ENCODE peak calls at places on chromosome X, in nine cellular contexts. T is AG10803, X is HFFc6, F is heart right ventricle, M is epithelial cell of esophagus, V is PC-3, N is foreskin fibroblast, J is A549, W is uterus. A is an unnamed sample.

GRCh38 chrX:117511379-117511778 is 605.2 kb downstream of the KLHL13 start:
- DNase-seq in T (no peak), X (no peak), F (no peak), M (no peak), V (no peak), N (no peak), J (no peak), W (no peak), A (no peak)

GRCh38 chrX:147736045-147736444 is 175.7 kb upstream of the FMR1 start:
- DNase-seq in T (no peak), X (no peak), F (no peak), M (no peak), V (no peak), N (no peak), J (no peak), W (no peak), A (no peak)

GRCh38 chrX:106959897-106960296 is 39.7 kb downstream of the CLDN2 start:
- DNase-seq in T (peak; percentile 13), X (peak; percentile 28), F (no peak), M (peak; percentile 21), V (peak; percentile 64), N (peak; percentile 42), J (peak; percentile 62), W (no peak), A (no peak)

GRCh38 chrX:18828832-18829404 is 121.5 kb downstream of the PPEF1 start:
- DNase-seq in T (no peak), X (no peak), F (no peak), M (peak; percentile 4), V (peak; percentile 49), N (no peak), J (peak; percentile 12), W (no peak), A (no peak)

GRCh38 chrX:75038925-75039324 is 113.7 kb upstream of the NEXMIF start:
- DNase-seq in T (peak; percentile 9), X (peak; percentile 1), F (no peak), M (peak; percentile 7), V (peak; percentile 46), N (no peak), J (peak; percentile 12), W (no peak), A (peak; percentile 3)

GRCh38 chrX:63613531-63614028 is 171.4 kb downstream of the ARHGEF9 start:
- DNase-seq in T (no peak), X (no peak), F (no peak), M (no peak), V (no peak), N (no peak), J (no peak), W (no peak), A (no peak)

GRCh38 chrX:148609766-148610698 is 109.6 kb downstream of the AFF2 start:
- DNase-seq in T (no peak), X (no peak), F (no peak), M (peak; percentile 31), V (no peak), N (no peak), J (no peak), W (no peak), A (peak; percentile 4)

GRCh38 chrX:118595501-118596042 is 100.0 kb downstream of the DOCK11 start:
- DNase-seq in T (no peak), X (no peak), F (no peak), M (no peak), V (no peak), N (no peak), J (no peak), W (no peak), A (no peak)

GRCh38 chrX:130625381-130625780 is 223.6 kb downstream of the RBMX2 start:
- DNase-seq in T (no peak), X (no peak), F (no peak), M (no peak), V (no peak), N (no peak), J (no peak), W (no peak), A (no peak)

GRCh38 chrX:110167952-110168451 is 149.9 kb downstream of the AMMECR1 start:
- DNase-seq in T (peak; percentile 18), X (peak; percentile 41), F (peak; percentile 14), M (peak; percentile 33), V (peak; percentile 30), N (peak; percentile 27), J (peak; percentile 32), W (no peak), A (peak; percentile 16)

GRCh38 chrX:21374163-21374993 is at the start of gene CNKSR2:
- DNase-seq in T (no peak), X (no peak), F (peak; percentile 12), M (peak; percentile 11), V (peak; percentile 14), N (no peak), J (peak; percentile 78), W (no peak), A (peak; percentile 76)

GRCh38 chrX:54808109-54808604 is 612 bp downstream of the MAGED2 start:
- DNase-seq in T (peak; percentile 28), X (no peak), F (peak; percentile 77), M (peak; percentile 8), V (no peak), N (no peak), J (peak; percentile 32), W (peak; percentile 80), A (peak; percentile 36)

GRCh38 chrX:97027384-97027922 is 143.7 kb downstream of the RPA4 start:
- DNase-seq in T (no peak), X (no peak), F (no peak), M (no peak), V (no peak), N (no peak), J (peak; percentile 4), W (no peak), A (no peak)

GRCh38 chrX:123077671-123078070 is 106.4 kb upstream of the GRIA3 start:
- DNase-seq in T (peak; percentile 11), X (no peak), F (no peak), M (no peak), V (no peak), N (no peak), J (no peak), W (no peak), A (no peak)

GRCh38 chrX:747176-747575 is 116.6 kb downstream of the SHOX start:
- DNase-seq in T (no peak), X (no peak), F (no peak), M (no peak), V (no peak), N (no peak), J (no peak), W (no peak), A (no peak)

GRCh38 chrX:154355776-154356140 is 18.7 kb downstream of the FLNA start:
- DNase-seq in T (no peak), X (no peak), F (no peak), M (no peak), V (no peak), N (no peak), J (no peak), W (no peak), A (no peak)
- TF ChIP-seq CTCF in T (no peak), X (no peak), F (no peak), M (no peak), V (no peak), N (no peak), J (no peak), W (no peak), A (no peak)

DNA sequence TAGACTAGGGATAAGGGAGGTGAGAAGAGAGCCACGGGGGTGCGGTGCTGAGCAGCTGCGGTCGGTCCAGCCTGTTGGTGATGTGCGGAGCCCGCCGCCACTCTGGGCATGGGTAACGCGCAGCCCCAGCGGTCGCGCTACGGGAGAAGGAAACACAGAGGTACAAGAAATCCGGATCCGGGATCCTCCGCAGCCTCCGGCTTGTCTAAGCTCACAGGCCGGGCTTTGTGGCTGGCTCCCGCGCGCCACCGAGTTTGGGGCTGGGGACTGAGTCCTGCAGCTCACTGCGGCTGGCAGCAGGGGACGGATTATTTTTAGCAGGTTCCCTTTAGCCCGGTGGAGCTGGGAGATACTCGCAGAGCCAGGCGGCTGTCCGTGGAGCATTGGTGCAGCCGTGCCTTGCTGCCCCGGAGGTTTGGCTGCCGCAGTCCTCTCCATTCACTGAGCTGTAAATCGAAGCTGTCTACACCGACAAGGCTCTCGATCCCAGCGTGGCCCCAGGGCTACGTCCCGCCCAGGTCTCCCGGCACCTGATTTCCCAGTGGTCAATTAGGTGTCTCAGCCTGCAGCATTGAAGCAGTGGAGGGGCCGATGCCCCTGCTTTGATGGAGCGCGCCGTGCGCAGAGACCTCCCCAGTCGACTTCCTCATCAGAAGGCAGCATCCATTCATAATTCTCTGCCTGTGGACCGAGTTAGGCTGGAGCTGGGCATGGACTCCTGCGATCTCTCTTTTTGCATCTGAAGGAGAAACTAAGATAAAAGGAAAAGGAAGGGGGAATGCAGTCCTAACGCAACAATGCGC is 81.9 kb upstream of the SCML1 start:
- DNase-seq in T (peak; percentile 4), X (no peak), F (peak; percentile 11), M (peak; percentile 10), V (no peak), N (no peak), J (no peak), W (no peak), A (no peak)
- TF ChIP-seq CTCF in T (no peak), X (no peak), F (no peak), M (no peak), V (no peak), N (no peak), J (no peak), W (no peak), A (no peak)

DNA sequence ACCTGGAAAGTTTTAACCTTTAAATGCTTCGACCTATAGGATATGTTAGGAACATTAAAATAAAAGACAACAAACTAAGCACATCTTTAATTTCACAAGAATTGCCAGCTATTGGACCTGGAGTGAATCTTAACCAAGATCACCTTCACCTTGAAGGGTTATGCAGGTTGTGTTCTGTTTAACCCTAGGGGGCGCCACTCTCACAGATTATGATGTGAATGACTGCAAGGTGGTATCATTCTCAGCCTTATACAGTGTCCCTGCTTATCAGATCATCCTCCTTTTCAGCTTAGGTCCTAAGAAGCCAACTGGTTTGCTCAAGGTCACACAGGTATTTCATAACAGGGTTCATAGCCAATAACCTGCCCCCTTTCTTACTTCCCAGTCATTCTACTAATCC is 23.5 kb downstream of the INTS6L start:
- DNase-seq in T (no peak), X (no peak), F (no peak), M (peak; percentile 2), V (no peak), N (no peak), J (peak; percentile 17), W (no peak), A (peak; percentile 1)
- TF ChIP-seq CTCF in T (no peak), X (peak; percentile 47), F (no peak), M (no peak), V (peak; percentile 42), N (no peak), J (no peak), W (no peak), A (peak; percentile 15)

DNA sequence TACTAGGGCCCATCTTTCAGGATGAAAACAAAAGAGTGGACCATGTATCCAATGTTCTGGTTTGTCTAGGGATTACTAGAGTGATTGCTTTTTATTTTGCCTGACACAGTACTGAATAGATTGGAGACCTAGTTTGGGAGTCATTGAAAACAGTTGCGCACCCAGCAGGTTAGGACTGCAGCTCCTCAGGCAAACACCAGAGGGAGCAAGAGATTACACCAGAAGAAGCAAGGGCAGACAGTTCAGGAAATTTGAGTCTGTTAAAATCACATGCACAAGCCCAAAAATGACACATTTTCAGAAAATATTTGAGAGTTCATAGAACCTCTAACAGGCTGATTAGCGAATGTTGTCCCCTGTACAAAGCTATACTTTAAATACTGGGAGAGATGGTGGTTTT is 55.6 kb downstream of the CYLC1 start:
- DNase-seq in T (peak; percentile 2), X (peak; percentile 6), F (no peak), M (peak; percentile 18), V (peak; percentile 55), N (no peak), J (peak; percentile 8), W (no peak), A (peak; percentile 0)
- TF ChIP-seq CTCF in T (peak; percentile 54), X (peak; percentile 76), F (no peak), M (peak; percentile 53), V (peak; percentile 74), N (peak; percentile 51), J (peak; percentile 9), W (no peak), A (no peak)

GRCh38 chrX:115467961-115468360 is 93.0 kb upstream of the PLS3 start:
- DNase-seq in T (no peak), X (no peak), F (no peak), M (no peak), V (no peak), N (no peak), J (no peak), W (no peak), A (no peak)
- TF ChIP-seq CTCF in T (no peak), X (no peak), F (no peak), M (no peak), V (no peak), N (no peak), J (no peak), W (no peak), A (no peak)